ENCODE peak calls at places on chromosomes 6 and 20, in four cellular contexts. T, Q, L and H are unnamed samples.

GRCh38 chr6:15481414-15481813 is 181.4 kb downstream of the DTNBP1 start:
- DNase-seq in Q (no peak), L (no peak), T (no peak), H (no peak)

GRCh38 chr6:57130784-57131183 is 40.8 kb downstream of the ZNF451 start:
- DNase-seq in T (no peak), Q (no peak), L (no peak), H (peak)

GRCh38 chr20:32189691-32190607 is 17.6 kb downstream of the PLAGL2 start:
- DNase-seq in L (no peak), Q (peak), T (peak), H (peak)

GRCh38 chr20:50366270-50367103 is 143.7 kb upstream of the PTPN1 start:
- DNase-seq in Q (no peak), T (no peak), L (no peak), H (peak)

GRCh38 chr6:166259296-166259977 is 48.8 kb downstream of the PRR18 start:
- DNase-seq in Q (no peak), L (no peak), T (no peak), H (no peak)

GRCh38 chr6:43798688-43799444 is 28.9 kb downstream of the VEGFA start:
- DNase-seq in Q (peak), T (no peak), L (no peak), H (peak)

GRCh38 chr20:56871691-56872090 is 242.6 kb downstream of the TFAP2C start:
- DNase-seq in L (no peak), T (no peak), Q (no peak), H (no peak)

GRCh38 chr6:66226099-66226498 is 519.1 kb upstream of the EYS start:
- DNase-seq in L (no peak), T (no peak), Q (no peak), H (no peak)

GRCh38 chr20:33713865-33714367 is 6.2 kb downstream of the PXMP4 start:
- DNase-seq in L (no peak), T (no peak), Q (no peak), H (no peak)

GRCh38 chr6:93088675-93089575 is 330.4 kb downstream of the EPHA7 start:
- DNase-seq in Q (no peak), L (no peak), T (no peak), H (no peak)

GRCh38 chr6:133856911-133857310 is 32.0 kb upstream of the TCF21 start:
- DNase-seq in Q (no peak), T (no peak), L (no peak), H (no peak)

GRCh38 chr6:166710084-166710483 is 83.0 kb upstream of the RPS6KA2 start:
- DNase-seq in T (no peak), L (no peak), Q (no peak), H (peak)

GRCh38 chr6:38233161-38233791 is 406.5 kb downstream of the BTBD9 start:
- DNase-seq in Q (no peak), L (no peak), T (no peak), H (peak)

GRCh38 chr6:110355727-110356126 is 2.4 kb downstream of the METTL24 start:
- DNase-seq in Q (peak), T (peak), L (no peak), H (no peak)

GRCh38 chr6:37625591-37626374 is 71.9 kb downstream of the MDGA1 start:
- DNase-seq in Q (no peak), T (peak), L (no peak), H (no peak)

GRCh38 chr6:26311012-26311384 is 54.0 kb upstream of the BTN3A2 start:
- DNase-seq in T (no peak), Q (peak), L (no peak), H (peak)

GRCh38 chr20:5654557-5654956 is 95.6 kb upstream of the SHLD1 start:
- DNase-seq in T (no peak), Q (no peak), L (no peak), H (peak)

GRCh38 chr6:104218132-104218531 is 641.6 kb downstream of the HACE1 start:
- DNase-seq in T (no peak), Q (no peak), L (no peak), H (no peak)

GRCh38 chr20:25486377-25486776 is 78.9 kb downstream of the GINS1 start:
- DNase-seq in T (no peak), L (no peak), Q (no peak), H (peak)

GRCh38 chr6:139334791-139335446 is 39.5 kb downstream of the CITED2 start:
- DNase-seq in T (no peak), Q (no peak), L (no peak), H (peak)

GRCh38 chr20:35603695-35604443 is 11.8 kb upstream of the SPAG4 start:
- DNase-seq in L (no peak), Q (no peak), T (no peak), H (no peak)

GRCh38 chr20:50992336-50992732 is 30.6 kb downstream of the KCNG1 start:
- DNase-seq in L (no peak), Q (peak), T (peak), H (no peak)

GRCh38 chr6:38262041-38262440 is 377.7 kb downstream of the BTBD9 start:
- DNase-seq in L (peak), Q (peak), T (no peak), H (peak)

GRCh38 chr6:165118736-165119135 is 190.7 kb downstream of the C6orf118 start:
- DNase-seq in Q (peak), T (no peak), L (no peak), H (no peak)

GRCh38 chr20:64107736-64108457 is 532 bp upstream of the NPBWR2 start:
- DNase-seq in Q (no peak), T (no peak), L (no peak), H (no peak)

GRCh38 chr6:48069280-48069679 is 41.7 kb downstream of the PTCHD4 start:
- DNase-seq in T (peak), Q (peak), L (no peak), H (peak)

GRCh38 chr6:7726416-7727149 is 684 bp downstream of the BMP6 start:
- DNase-seq in T (peak), L (no peak), Q (peak), H (no peak)

GRCh38 chr6:161029195-161029809 is 37.7 kb downstream of the MAP3K4 start:
- DNase-seq in Q (no peak), L (no peak), T (no peak), H (peak)

GRCh38 chr20:49433387-49433786 is 49.1 kb downstream of the KCNB1 start:
- DNase-seq in Q (no peak), T (no peak), L (no peak), H (no peak)

GRCh38 chr20:10369723-10370090 is 64.3 kb downstream of the MKKS start:
- DNase-seq in T (no peak), L (no peak), Q (no peak), H (peak)

GRCh38 chr6:39193201-39193791 is 36.0 kb downstream of the KCNK5 start:
- DNase-seq in Q (no peak), L (no peak), T (no peak), H (no peak)

GRCh38 chr6:9412951-9413559 is 977.7 kb upstream of the SLC35B3 start:
- DNase-seq in L (no peak), T (peak), Q (peak), H (no peak)

GRCh38 chr6:31125162-31125561 is 4.9 kb upstream of the CDSN start:
- DNase-seq in T (no peak), L (no peak), Q (no peak), H (peak)

GRCh38 chr20:53823121-53823764 is 229.6 kb upstream of the ZNF217 start:
- DNase-seq in T (no peak), L (no peak), Q (no peak), H (no peak)

GRCh38 chr6:83804886-83805285 is 48.3 kb upstream of the RIPPLY2 start:
- DNase-seq in Q (no peak), L (no peak), T (no peak), H (no peak)
- H3K56ac ChIP-seq in Q (no peak), L (no peak), T (no peak), H (no peak)

DNA sequence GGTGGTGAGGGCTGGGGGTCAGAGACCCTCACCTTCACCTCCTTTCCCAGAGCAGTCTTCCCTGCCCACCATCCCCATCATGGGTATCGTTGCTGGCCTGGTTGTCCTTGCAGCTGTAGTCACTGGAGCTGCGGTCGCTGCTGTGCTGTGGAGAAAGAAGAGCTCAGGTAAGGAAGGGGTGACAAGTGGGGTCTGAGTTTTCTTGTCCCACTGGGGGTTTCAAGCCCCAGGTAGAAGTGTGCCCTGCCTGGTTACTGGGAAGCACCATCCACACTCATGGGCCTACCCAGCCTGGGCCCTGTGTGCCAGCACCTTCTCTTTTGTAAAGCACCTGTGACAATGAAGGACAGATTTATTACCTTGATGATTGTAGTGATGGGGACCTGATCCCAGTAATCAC is 2.1 kb downstream of the HLA-G start:
- DNase-seq in T (no peak), L (no peak), Q (no peak), H (no peak)
- H3K56ac ChIP-seq in T (no peak), L (no peak), Q (no peak), H (no peak)

DNA sequence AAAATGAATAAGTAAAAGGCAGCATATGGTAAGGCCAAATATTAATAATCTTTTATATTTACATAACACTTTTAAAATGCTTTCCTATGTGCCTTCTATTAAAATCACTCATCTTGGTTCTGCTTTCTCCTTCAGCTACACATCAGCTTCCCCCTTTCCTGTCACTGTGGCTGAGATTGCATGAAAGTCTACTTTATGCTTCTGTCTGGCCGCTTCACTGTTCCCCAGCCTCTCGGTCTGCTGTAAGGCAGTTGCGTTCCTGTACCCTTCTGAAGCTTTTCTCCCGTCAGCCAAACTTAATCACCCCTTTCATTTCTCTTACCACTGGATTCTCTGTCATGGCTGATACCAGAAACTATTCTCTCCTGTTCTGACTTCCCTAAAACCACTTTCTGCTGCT is 34.6 kb downstream of the SOX4 start:
- DNase-seq in L (no peak), Q (no peak), T (no peak), H (no peak)
- H3K56ac ChIP-seq in L (no peak), Q (no peak), T (no peak), H (no peak)

GRCh38 chr6:49557177-49557576 is 6.7 kb downstream of the C6orf141 start:
- DNase-seq in L (no peak), T (no peak), Q (no peak), H (no peak)

GRCh38 chr6:49553353-49553752 is 2.9 kb downstream of the C6orf141 start:
- DNase-seq in T (no peak), Q (no peak), L (no peak), H (peak)

GRCh38 chr6:49558233-49558632 is 7.8 kb downstream of the C6orf141 start:
- DNase-seq in T (no peak), L (no peak), Q (no peak), H (no peak)

GRCh38 chr6:49555951-49556350 is 5.5 kb downstream of the C6orf141 start:
- DNase-seq in L (no peak), T (no peak), Q (no peak), H (no peak)

DNA sequence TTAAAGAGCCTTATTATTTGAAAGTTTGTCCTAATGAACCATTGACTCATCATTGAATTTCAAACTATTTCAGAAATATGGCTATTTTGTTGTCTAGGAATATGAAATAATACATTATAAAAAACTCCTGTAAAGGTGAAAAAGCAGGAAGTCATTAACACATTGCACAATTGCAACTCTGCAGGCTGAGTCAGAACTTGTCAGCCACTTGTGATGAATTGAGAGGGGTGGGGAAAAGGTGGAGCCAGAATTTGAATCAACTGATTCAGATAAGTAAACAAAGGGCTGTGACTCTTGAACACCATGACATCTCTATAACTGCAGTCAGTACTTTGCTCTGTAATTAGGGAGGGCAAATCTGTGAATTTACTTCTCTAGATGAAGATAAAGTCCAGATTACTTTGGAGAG is 6.0 kb downstream of the C6orf141 start:
- DNase-seq in T (no peak), L (no peak), Q (peak), H (peak)
- H3K56ac ChIP-seq in T (no peak), L (no peak), Q (no peak), H (no peak)

GRCh38 chr6:163596174-163596573 is 181.7 kb downstream of the QKI start:
- DNase-seq in L (no peak), T (no peak), Q (no peak), H (no peak)
- H3K56ac ChIP-seq in L (no peak), T (no peak), Q (no peak), H (no peak)

DNA sequence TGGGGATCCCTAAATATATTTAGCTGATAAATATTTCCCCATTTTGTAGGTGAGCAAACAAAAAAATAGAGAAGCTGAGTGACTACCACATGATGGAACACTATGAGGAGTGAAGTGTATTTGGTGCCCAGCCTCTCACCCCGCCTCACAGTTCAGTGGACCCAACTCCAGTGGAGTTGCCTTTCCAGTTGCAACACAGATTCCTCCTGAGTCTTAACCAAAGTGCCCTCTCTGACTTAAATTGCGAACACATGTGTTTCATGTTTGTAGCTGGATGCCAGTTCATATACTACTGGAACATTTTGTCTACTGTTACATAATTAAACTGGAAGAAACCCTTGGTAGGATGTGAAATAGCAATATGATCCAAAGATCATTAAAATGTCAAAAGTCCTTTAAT is 448.9 kb downstream of the COL12A1 start:
- DNase-seq in L (no peak), T (no peak), Q (no peak), H (no peak)
- H3K56ac ChIP-seq in L (no peak), T (no peak), Q (no peak), H (no peak)